ENCODE peak calls at places on chromosomes 4 and X, in four cellular contexts. A is HepG2, L is GM12878, E is H1. S is an unnamed sample.

GRCh38 chr4:77817304-77818076 is 1.7 kb downstream of the CNOT6L start:
- DNase-seq in A (peak; percentile 92), L (no peak), E (no peak), S (no peak)

GRCh38 chrX:69257504-69258127 is 92.4 kb upstream of the PJA1 start:
- DNase-seq in A (no peak), L (no peak), E (no peak), S (no peak)

GRCh38 chr4:140971077-140971792 is 162.0 kb downstream of the RNF150 start:
- DNase-seq in A (no peak), L (no peak), E (no peak), S (no peak)

GRCh38 chrX:123590842-123591491 is 141.9 kb downstream of the THOC2 start:
- DNase-seq in A (peak; percentile 0), L (peak; percentile 24), E (no peak), S (no peak)

GRCh38 chr4:145440292-145441007 is 41.2 kb upstream of the SMAD1 start:
- DNase-seq in A (no peak), L (no peak), E (no peak), S (no peak)

GRCh38 chrX:39318497-39319343 is 517.5 kb downstream of the MID1IP1 start:
- DNase-seq in A (no peak), L (no peak), E (no peak), S (no peak)

GRCh38 chr4:7408166-7408565 is 26.6 kb downstream of the PSAPL1 start:
- DNase-seq in A (no peak), L (no peak), E (no peak), S (no peak)

GRCh38 chr4:11635336-11635735 is 206.6 kb upstream of the HS3ST1 start:
- DNase-seq in A (no peak), L (no peak), E (no peak), S (no peak)

GRCh38 chr4:42150653-42151567 is 1.5 kb downstream of the BEND4 start:
- DNase-seq in A (no peak), L (no peak), E (no peak), S (no peak)

DNA sequence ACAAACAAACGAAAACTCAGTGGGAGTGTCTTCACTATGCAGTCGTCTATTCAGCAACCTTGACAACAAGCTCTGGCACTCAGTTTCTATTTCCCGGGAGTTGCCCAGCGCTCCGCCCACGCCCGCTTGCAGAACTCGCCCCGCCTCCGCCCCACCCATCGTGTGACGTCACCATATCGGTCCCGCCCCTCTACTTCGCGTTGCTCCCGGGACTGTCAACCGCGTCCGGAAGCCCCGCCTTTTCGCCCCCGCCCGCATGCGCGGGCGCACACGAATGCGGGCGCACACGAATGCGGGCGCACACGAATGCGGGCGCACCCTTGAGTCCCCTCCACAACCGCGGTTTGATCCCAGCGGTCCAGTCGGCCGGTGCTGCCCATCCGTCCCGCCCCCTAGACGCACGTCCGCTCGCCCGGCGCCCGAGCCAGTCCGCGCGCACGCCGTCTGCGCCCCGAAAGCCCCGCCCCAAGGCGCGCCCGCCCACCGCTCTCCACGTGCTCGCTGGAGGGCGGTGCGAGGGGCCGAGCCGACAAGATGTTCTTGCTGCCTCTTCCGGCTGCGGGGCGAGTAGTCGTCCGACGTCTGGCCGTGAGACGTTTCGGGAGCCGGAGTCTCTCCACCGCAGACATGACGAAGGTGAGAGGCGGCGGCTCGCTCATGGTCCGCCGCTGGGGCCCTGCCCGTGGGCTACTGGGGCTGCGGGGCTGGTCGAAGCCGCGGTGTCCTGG is at the start of gene LAP3:
- DNase-seq in A (peak; percentile 90), L (peak; percentile 91), E (peak; percentile 89), S (peak; percentile 96)
- TF ChIP-seq EP300 in A (no peak), L (no peak), E (no peak), S (no peak)

GRCh38 chrX:84192006-84192405 is 4.0 kb upstream of the RPS6KA6 start:
- DNase-seq in A (no peak), L (no peak), E (no peak), S (no peak)
- TF ChIP-seq ATF2 in A (no peak), L (no peak), E (no peak), S (no peak)

GRCh38 chr4:28225689-28226353 is 1365.2 kb downstream of the STIM2 start:
- DNase-seq in A (no peak), L (no peak), E (no peak), S (no peak)
- TF ChIP-seq EP300 in A (no peak), L (no peak), E (no peak), S (no peak)

GRCh38 chr4:113125418-113125817 is 76.0 kb downstream of the ANK2 start:
- DNase-seq in A (no peak), L (no peak), E (no peak), S (no peak)
- TF ChIP-seq ATF2 in A (no peak), L (no peak), E (no peak), S (no peak)

GRCh38 chrX:119234931-119235555 is 1.0 kb upstream of the PGRMC1 start:
- DNase-seq in A (no peak), L (no peak), E (no peak), S (no peak)
- TF ChIP-seq EP300 in A (no peak), L (no peak), E (no peak), S (no peak)